ENCODE peak calls at places on chromosomes 11 and 22, in five cellular contexts. L is IMR-90, K is epithelial cell of esophagus, Y is Karpas-422, Q is GM23248. F is an unnamed sample.

GRCh38 chr22:48713266-48714205 is 1114.1 kb downstream of the BRD1 start:
- DNase-seq in L (no peak), K (no peak), Y (no peak), Q (no peak), F (no peak)

GRCh38 chr22:49210606-49211005 is 617.1 kb downstream of the BRD1 start:
- DNase-seq in L (no peak), K (no peak), Y (no peak), Q (no peak), F (no peak)

GRCh38 chr11:77153276-77154185 is 25.5 kb downstream of the MYO7A start:
- DNase-seq in L (no peak), K (no peak), Y (no peak), Q (no peak), F (no peak)

GRCh38 chr22:50440544-50441249 is 34.1 kb downstream of the SBF1 start:
- DNase-seq in L (no peak), K (no peak), Y (no peak), Q (no peak), F (peak; percentile 6)

GRCh38 chr22:35354068-35354467 is 26.8 kb upstream of the HMOX1 start:
- DNase-seq in L (no peak), K (no peak), Y (no peak), Q (no peak), F (no peak)

GRCh38 chr11:63289658-63290057 is 46.3 kb upstream of the SLC22A25 start:
- DNase-seq in L (no peak), K (no peak), Y (no peak), Q (no peak), F (no peak)

GRCh38 chr11:25981998-25982397 is 349.9 kb upstream of the ANO3 start:
- DNase-seq in L (peak; percentile 77), K (peak; percentile 73), Y (peak; percentile 89), Q (peak; percentile 80), F (no peak)

GRCh38 chr11:69670158-69670845 is 4.9 kb downstream of the LTO1 start:
- DNase-seq in L (peak; percentile 84), K (peak; percentile 80), Y (peak; percentile 90), Q (peak; percentile 90), F (peak; percentile 96)

GRCh38 chr11:77092382-77092781 is 10.3 kb upstream of the OMP start:
- DNase-seq in L (no peak), K (no peak), Y (no peak), Q (no peak), F (peak; percentile 86)

GRCh38 chr11:31808721-31809542 is 2.2 kb downstream of the PAX6 start:
- DNase-seq in L (no peak), K (no peak), Y (no peak), Q (no peak), F (no peak)

GRCh38 chr22:29112680-29113079 is 39.8 kb downstream of the KREMEN1 start:
- DNase-seq in L (peak; percentile 8), K (no peak), Y (no peak), Q (peak; percentile 70), F (no peak)

GRCh38 chr22:40525250-40525884 is 111.2 kb downstream of the MRTFA start:
- DNase-seq in L (peak; percentile 46), K (peak; percentile 52), Y (peak; percentile 87), Q (peak; percentile 63), F (peak; percentile 72)

GRCh38 chr11:71342116-71342515 is 89.7 kb upstream of the SHANK2 start:
- DNase-seq in L (peak; percentile 77), K (peak; percentile 64), Y (no peak), Q (peak; percentile 43), F (no peak)

GRCh38 chr11:76696756-76697155 is 26.2 kb upstream of the LRRC32 start:
- DNase-seq in L (no peak), K (no peak), Y (no peak), Q (no peak), F (peak; percentile 77)

GRCh38 chr11:59418151-59418550 is 8.1 kb downstream of the OR5A2 start:
- DNase-seq in L (no peak), K (no peak), Y (no peak), Q (no peak), F (no peak)

GRCh38 chr11:112724194-112724790 is 236.9 kb upstream of the NCAM1 start:
- DNase-seq in L (no peak), K (no peak), Y (no peak), Q (no peak), F (no peak)

F was measured in posterior cingulate gyrus.